ENCODE peak calls at places on chromosomes 16 and 17, in six cellular contexts. U is H9; I is tibial artery; K is naive thymus-derived CD4-positive, alpha-beta T cell; F is CD4-positive, CD25-positive, alpha-beta regulatory T cell; T is psoas muscle. Q is an unnamed sample.

GRCh38 chr17:70563301-70563820 is 394.0 kb downstream of the KCNJ2 start:
- DNase-seq in U (no peak), K (no peak), I (no peak), F (no peak), T (no peak), Q (no peak)

GRCh38 chr17:32222621-32223020 is 43.0 kb upstream of the RHBDL3 start:
- DNase-seq in I (no peak), U (no peak), T (no peak), K (no peak), F (no peak), Q (no peak)

GRCh38 chr16:52545157-52545543 is 1.8 kb downstream of the TOX3 start:
- DNase-seq in I (no peak), U (no peak), F (no peak), T (no peak), K (no peak), Q (no peak)

GRCh38 chr17:34665150-34665802 is 85.9 kb downstream of the TMEM132E start:
- DNase-seq in T (no peak), U (peak; percentile 55), F (no peak), K (peak; percentile 19), I (no peak), Q (no peak)

GRCh38 chr16:84532299-84532724 is 27.9 kb upstream of the MEAK7 start:
- DNase-seq in I (peak; percentile 69), U (peak; percentile 77), K (no peak), T (peak; percentile 79), F (no peak), Q (no peak)

GRCh38 chr16:88697831-88698693 is 8.1 kb downstream of the RNF166 start:
- DNase-seq in K (peak; percentile 37), F (no peak), I (no peak), U (peak; percentile 59), T (no peak), Q (no peak)

GRCh38 chr16:7976125-7976524 is 614.2 kb downstream of the TMEM114 start:
- DNase-seq in K (no peak), T (no peak), I (no peak), U (no peak), F (no peak), Q (no peak)

GRCh38 chr16:54774768-54775167 is 155.9 kb upstream of the IRX5 start:
- DNase-seq in F (no peak), K (no peak), T (no peak), I (no peak), U (no peak), Q (no peak)

GRCh38 chr17:3986270-3986938 is 22.2 kb upstream of the ATP2A3 start:
- DNase-seq in F (no peak), T (no peak), K (no peak), U (peak; percentile 44), I (no peak), Q (no peak)

GRCh38 chr16:15654591-15654990 is 4.5 kb downstream of the NDE1 start:
- DNase-seq in K (no peak), I (no peak), F (no peak), T (no peak), U (no peak), Q (no peak)

GRCh38 chr17:7407483-7408231 is at the start of gene NLGN2:
- DNase-seq in T (no peak), I (no peak), K (no peak), F (no peak), U (no peak), Q (no peak)

GRCh38 chr17:7579001-7579838 is at the start of gene CD68:
- DNase-seq in U (peak; percentile 89), I (peak; percentile 91), F (no peak), T (peak; percentile 84), K (no peak), Q (peak; percentile 88)

GRCh38 chr17:75345514-75346167 is 56.4 kb upstream of the SLC25A19 start:
- DNase-seq in K (peak; percentile 65), I (no peak), U (peak; percentile 63), T (no peak), F (peak; percentile 16), Q (no peak)
- H3K27ac ChIP-seq in K (peak overlapping the region; percentile 65), I (no peak overlapping the region), U (peak overlapping the region; percentile 74), T (no peak overlapping the region), F (peak overlapping the region; percentile 41), Q (no peak overlapping the region)

GRCh38 chr16:23403547-23403946 is 49.4 kb downstream of the COG7 start:
- DNase-seq in K (no peak), F (no peak), T (no peak), I (no peak), U (no peak), Q (no peak)

GRCh38 chr16:23410176-23410575 is 42.8 kb downstream of the COG7 start:
- DNase-seq in K (no peak), I (no peak), F (no peak), T (no peak), U (no peak), Q (no peak)

GRCh38 chr16:23408242-23409201 is 44.5 kb downstream of the COG7 start:
- DNase-seq in T (peak; percentile 75), F (no peak), K (no peak), U (no peak), I (no peak), Q (no peak)

GRCh38 chr16:23407436-23408125 is 45.4 kb downstream of the COG7 start:
- DNase-seq in K (no peak), T (no peak), U (no peak), F (no peak), I (no peak), Q (no peak)

DNA sequence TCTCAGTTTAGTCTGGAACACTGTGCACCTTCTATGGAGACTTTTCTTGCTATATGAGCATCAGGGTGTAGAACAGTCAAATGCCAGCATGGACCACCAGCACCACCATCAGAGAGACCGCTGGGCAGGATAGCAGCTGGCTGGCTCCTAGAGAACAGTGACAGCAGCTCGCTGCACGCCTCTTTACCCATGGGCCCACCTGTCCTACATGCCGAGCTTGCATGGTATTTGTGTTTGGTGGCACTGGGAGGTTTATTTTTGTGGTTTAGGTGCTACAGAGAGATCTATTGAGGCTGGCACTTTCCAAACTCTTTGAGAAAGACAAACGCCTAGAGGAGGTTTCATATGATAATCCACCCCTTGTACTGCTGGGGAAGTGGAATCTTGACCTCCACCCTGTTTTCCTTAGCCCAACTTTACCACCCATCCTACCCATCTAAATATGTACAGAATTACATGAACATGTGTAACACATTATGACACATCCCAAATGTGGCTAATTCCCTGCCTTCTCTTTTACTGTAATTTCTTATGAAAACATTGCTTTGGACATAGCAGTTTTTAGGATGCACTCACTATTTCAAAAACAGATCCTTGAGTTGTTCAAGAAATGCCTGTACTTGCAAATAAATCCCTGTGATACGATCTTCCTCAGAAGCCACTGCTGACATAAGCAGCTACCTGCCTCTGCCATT is 46.3 kb downstream of the COG7 start:
- DNase-seq in U (no peak), F (no peak), K (no peak), I (no peak), T (no peak), Q (no peak)
- H3K4me1 ChIP-seq in U (peaks cover 3% of the 10 kb centered on the region), F (no peaks in the 10 kb centered on the region), K (no peaks in the 10 kb centered on the region), I (no peaks in the 10 kb centered on the region), T (no peaks in the 10 kb centered on the region), Q (no peaks in the 10 kb centered on the region)

DNA sequence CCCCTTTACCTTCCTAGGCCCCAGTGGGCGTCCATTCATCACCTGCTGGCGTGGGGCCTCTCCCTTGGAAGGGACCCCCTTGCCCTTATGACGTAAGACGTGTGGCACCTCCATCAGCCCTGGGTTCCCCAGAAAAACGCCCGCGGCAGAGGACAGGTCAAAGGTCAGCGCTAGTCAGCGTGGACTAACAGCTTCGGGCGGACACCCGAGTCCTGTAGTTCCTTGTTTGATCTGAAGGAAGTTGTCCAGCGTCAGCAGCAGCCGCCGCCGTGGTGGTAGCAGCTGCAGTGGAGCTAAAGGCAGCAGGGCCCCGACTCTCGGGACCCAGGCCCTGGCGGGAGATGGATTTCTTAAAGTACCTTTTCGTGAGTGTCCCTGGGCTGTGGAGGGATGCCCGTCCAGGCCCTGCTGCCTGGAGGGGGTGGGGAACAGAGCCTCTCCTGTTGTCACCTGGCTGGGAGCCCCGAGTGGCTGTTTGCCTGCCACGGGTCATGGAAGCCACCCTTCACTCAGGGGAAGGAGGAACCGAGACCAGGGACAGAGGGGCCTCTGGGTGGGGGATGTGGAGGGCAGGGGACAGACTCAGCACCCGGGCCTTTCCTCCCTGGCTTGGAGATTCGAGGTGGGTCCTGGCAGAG is 123.6 kb downstream of the OR1D5 start:
- DNase-seq in U (peak; percentile 36), T (no peak), K (no peak), F (no peak), I (no peak), Q (no peak)
- H3K27ac ChIP-seq in U (no peak overlapping the region), T (no peak overlapping the region), K (no peak overlapping the region), F (no peak overlapping the region), I (no peak overlapping the region), Q (no peak overlapping the region)

DNA sequence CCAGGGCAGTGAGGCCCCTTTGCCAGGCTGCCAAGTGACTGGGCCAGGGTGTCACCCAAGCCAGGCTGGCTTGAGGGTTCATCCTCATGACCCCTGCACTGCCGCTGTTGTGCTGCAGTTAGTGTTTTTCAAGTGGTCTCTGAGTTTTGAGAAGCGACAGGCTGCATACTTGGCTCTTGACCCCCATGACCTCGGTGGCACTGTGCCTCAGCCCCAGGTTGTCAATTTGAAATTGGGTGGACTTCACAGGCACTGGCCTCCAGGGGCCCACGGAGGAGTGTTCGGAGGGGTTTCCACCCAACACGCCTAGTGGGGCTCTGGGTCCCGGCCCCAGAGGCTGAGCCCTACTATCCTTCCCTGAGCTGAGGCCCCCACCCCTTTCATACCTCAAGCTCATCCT is 42.7 kb downstream of the DHRS7B start:
- DNase-seq in T (no peak), I (no peak), K (no peak), F (no peak), U (no peak), Q (peak; percentile 58)
- H3K4me1 ChIP-seq in T (peaks cover 84% of the 10 kb centered on the region), I (no peaks in the 10 kb centered on the region), K (no peaks in the 10 kb centered on the region), F (no peaks in the 10 kb centered on the region), U (no peaks in the 10 kb centered on the region), Q (peaks cover 15% of the 10 kb centered on the region)

DNA sequence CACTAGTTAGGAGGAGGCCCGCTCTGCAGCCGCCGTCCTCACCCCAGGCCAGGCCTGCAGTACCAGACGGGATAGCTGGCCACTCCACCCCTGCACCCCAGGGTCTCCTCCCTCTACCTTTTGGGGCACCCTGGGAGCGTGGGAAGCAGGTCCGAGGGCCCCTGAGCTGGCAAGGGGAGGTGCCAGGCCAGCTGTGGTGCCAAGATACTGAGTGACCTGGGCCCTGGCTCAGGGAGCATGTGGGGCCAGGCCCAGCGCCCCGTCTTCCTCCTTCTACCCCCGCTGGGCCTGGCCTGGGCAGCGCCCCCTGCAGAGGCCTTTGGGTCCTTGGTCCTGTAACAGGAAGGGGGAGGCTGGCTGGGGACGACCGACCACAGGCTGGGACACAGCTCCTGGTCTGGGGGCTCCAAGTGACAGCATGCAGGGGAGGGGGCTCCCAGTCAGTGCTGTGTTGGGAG is 13.0 kb downstream of the PAM16 start:
- DNase-seq in U (no peak), F (no peak), T (peak; percentile 55), K (no peak), I (no peak), Q (no peak)
- H3K27ac ChIP-seq in U (no peak overlapping the region), F (no peak overlapping the region), T (no peak overlapping the region), K (no peak overlapping the region), I (peak overlapping the region; percentile 1), Q (peak overlapping the region; percentile 32)

DNA sequence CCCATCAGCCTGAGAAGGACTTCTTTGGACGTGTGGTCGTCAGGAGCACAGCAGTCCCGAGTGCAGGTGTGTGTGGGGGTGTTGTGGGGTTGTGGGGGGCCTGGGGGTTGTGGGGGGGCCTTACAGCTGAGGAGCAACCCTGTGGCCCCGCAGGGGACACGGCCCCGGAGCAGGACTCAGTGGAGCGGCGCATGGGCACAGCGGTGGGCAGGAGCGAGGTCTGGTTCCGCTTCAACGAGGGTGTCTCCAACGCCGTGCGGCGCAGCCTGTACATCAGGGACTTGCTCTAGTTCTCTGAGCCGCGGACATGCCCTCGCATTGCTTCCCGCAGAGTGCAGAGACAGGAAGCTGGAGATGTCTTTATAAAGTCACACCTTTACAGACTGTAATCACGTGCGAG is 2.8 kb downstream of the GNG13 start:
- DNase-seq in I (no peak), T (no peak), F (no peak), K (no peak), U (no peak), Q (no peak)
- H3K4me1 ChIP-seq in I (no peaks in the 10 kb centered on the region), T (no peaks in the 10 kb centered on the region), F (peaks cover 4% of the 10 kb centered on the region), K (no peaks in the 10 kb centered on the region), U (no peaks in the 10 kb centered on the region), Q (no peaks in the 10 kb centered on the region)

GRCh38 chr17:28112199-28112995 is 69.9 kb downstream of the NLK start:
- DNase-seq in K (no peak), F (no peak), T (no peak), U (no peak), I (no peak), Q (no peak)
- H3K27ac ChIP-seq in K (no peak overlapping the region), F (no peak overlapping the region), T (no peak overlapping the region), U (no peak overlapping the region), I (no peak overlapping the region), Q (no peak overlapping the region)

Q was measured in ascending aorta.